ENCODE peak calls at places on chromosomes 2 and 18, in nine cellular contexts. C is mammary epithelial cell, R is HCT116, F is transverse colon, J is PC-3, X is dorsolateral prefrontal cortex, U is spleen, T is ovary, L is sigmoid colon. K is an unnamed sample.

GRCh38 chr18:31626409-31626808 is 34.7 kb downstream of the TTR start:
- DNase-seq in L (no peak), J (no peak), R (no peak), C (no peak), U (no peak), X (no peak), F (no peak), T (no peak), K (no peak)

GRCh38 chr2:98911376-98912154 is 24.5 kb downstream of the CRACDL start:
- DNase-seq in F (no peak), L (peak; percentile 60), R (no peak), T (no peak), U (peak; percentile 63), C (peak; percentile 81), X (no peak), J (peak; percentile 48), K (no peak)

GRCh38 chr2:76667764-76668163 is 854.4 kb downstream of the LRRTM4 start:
- DNase-seq in C (no peak), R (no peak), U (no peak), T (no peak), L (no peak), F (peak; percentile 14), X (no peak), J (no peak), K (no peak)

GRCh38 chr2:231917280-231918088 is 8.7 kb downstream of the NPPC start:
- DNase-seq in C (no peak), R (no peak), L (peak; percentile 55), J (no peak), U (peak; percentile 52), X (peak; percentile 42), T (peak; percentile 51), F (no peak), K (no peak)

GRCh38 chr18:73979742-73980141 is 167.9 kb downstream of the FBXO15 start:
- DNase-seq in U (no peak), T (no peak), L (no peak), R (no peak), J (peak; percentile 66), C (peak; percentile 18), X (no peak), F (no peak), K (no peak)

GRCh38 chr2:63192889-63193778 is 142.5 kb downstream of the OTX1 start:
- DNase-seq in X (no peak), C (no peak), R (no peak), U (no peak), F (no peak), J (no peak), T (no peak), L (no peak), K (no peak)

GRCh38 chr2:21424375-21424774 is 300.6 kb downstream of the TDRD15 start:
- DNase-seq in U (no peak), J (no peak), X (no peak), R (no peak), T (no peak), F (no peak), C (no peak), L (no peak), K (no peak)

GRCh38 chr2:238523158-238524110 is 96.7 kb downstream of the ASB1 start:
- DNase-seq in U (no peak), R (no peak), J (no peak), L (peak; percentile 97), T (peak; percentile 82), X (no peak), C (no peak), F (peak; percentile 35), K (no peak)

GRCh38 chr2:185939858-185940257 is 201.3 kb downstream of the FSIP2 start:
- DNase-seq in F (no peak), X (no peak), R (no peak), L (no peak), J (no peak), U (no peak), T (no peak), C (no peak), K (no peak)

GRCh38 chr2:67702284-67702683 is 305.2 kb downstream of the ETAA1 start:
- DNase-seq in C (no peak), X (no peak), R (no peak), L (no peak), U (no peak), J (no peak), T (no peak), F (no peak), K (no peak)

GRCh38 chr2:174333502-174334277 is 1.1 kb upstream of the SP9 start:
- DNase-seq in C (no peak), U (no peak), R (no peak), J (no peak), X (no peak), F (no peak), T (no peak), L (no peak), K (no peak)
- TF ChIP-seq CTCF in C (no peak), U (no peak), R (no peak), J (no peak), X (no peak), F (no peak), T (no peak), L (no peak), K (no peak)

DNA sequence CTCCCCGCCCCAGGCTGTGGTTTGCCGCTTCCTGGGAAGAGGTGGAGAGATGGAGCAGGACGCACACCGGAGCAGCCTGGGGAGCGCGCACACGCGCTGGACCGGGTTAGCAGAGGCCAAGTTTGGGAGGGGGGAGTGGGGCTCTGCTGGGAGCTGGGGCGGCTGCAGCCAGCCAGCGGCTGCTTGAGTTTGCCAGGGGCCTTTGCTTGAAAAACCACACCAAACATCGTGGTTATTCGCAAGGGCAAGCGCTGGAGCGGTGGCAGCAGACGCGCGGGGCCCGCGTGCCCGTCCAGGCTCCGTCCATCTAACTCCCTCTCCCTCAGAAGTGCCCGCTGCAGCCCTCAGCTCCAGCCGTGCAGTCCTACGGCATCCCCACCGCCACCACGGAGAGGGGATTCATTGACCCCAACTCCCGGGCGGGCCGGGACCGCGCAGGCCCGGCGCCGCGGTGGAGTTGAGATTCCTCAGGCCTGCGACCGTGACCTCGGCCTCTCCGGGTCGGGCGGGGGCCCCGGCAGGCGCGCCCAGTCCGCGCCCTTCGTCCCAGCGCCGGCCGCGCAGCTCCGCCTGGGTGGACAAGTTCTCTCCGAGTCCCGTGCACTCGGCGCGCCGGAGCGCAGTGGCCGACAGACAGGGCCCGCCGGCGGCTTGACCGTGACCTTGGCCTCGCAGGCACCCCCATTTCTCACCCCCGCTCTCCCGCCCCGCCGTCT is 4.5 kb downstream of the PTGR3 start:
- DNase-seq in R (no peak), C (no peak), U (no peak), L (no peak), F (peak; percentile 31), X (no peak), T (peak; percentile 80), J (no peak), K (no peak)
- H3K4me3 ChIP-seq in R (no peak overlapping the region), C (no peak overlapping the region), U (peak overlapping the region; percentile 43), L (peak overlapping the region; percentile 100), F (peak overlapping the region; percentile 58), X (peak overlapping the region; percentile 41), T (peak overlapping the region; percentile 40), J (no peak overlapping the region), K (peak overlapping the region; percentile 49)

DNA sequence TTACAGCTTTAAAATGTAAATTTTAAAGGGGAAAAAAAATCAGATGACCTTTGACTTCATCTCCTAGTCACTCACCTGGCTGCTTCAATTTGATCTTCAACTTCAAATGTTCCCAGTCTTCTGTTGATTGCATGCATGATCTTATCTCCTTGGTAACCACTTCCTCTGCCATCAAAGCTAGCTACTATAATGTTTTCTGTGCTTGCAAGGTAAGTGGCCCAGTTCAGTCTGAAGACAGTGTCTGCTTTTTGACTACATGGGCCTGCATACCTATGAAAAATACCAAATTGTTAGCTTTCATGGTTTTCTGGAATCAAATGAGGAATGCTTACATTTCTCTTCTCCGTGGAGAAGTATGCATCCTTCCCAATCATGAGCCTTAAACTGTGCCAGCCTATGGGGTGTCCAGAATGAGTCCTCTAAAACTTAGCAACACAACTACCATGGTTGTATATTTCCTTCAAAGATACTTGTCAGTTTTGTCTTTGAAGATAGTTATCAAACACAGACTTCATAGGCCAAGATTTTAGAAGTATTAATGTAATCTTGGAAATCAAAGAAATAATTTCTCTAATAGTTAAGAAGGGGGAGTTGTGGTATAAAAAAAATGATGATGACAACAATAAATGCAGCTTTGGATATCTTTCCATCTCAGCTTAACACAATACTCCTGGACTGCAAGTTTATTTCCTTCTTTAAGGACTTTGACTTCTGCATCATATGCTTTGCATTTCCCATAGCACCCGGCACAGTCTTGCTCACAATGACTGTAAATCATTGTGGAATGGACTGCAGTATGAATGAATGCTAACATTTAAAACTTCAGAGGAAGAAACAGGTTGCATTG is 62.1 kb downstream of the DPP4 start:
- DNase-seq in T (no peak), X (no peak), R (no peak), L (no peak), C (no peak), J (no peak), U (no peak), F (no peak), K (no peak)
- H3K27ac ChIP-seq in T (no peak overlapping the region), X (no peak overlapping the region), R (no peak overlapping the region), L (no peak overlapping the region), C (no peak overlapping the region), J (no peak overlapping the region), U (peak overlapping the region; percentile 18), F (peak overlapping the region; percentile 31), K (no peak overlapping the region)

GRCh38 chr2:29014811-29015414 is 33.8 kb downstream of the TOGARAM2 start:
- DNase-seq in T (no peak), J (peak; percentile 72), R (no peak), C (peak; percentile 34), L (no peak), U (peak; percentile 90), X (no peak), F (peak; percentile 59), K (peak; percentile 85)
- TF ChIP-seq CTCF in T (no peak), J (peak; percentile 46), R (no peak), C (no peak), L (no peak), U (peak; percentile 42), X (no peak), F (no peak), K (peak; percentile 72)

DNA sequence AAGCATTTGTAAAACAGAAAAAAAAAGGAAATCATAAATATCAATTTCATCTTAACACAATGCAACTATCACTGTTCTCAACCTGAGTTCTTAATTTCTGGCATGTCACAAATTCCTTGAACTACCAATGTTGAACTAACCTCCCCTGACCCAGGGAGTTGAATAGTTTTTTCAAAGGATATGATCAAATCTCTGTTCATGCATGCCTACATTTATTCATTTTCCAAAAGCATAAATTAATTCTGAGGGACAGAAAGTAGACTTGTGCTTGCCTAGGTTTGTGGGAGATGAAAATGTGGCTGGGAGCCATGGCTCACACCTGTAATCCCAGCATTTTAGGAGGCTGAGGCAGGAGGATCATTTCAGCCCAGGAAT is 175.7 kb downstream of the TGIF1 start:
- DNase-seq in X (no peak), L (no peak), J (peak; percentile 8), U (no peak), R (no peak), T (no peak), F (no peak), C (no peak), K (no peak)
- H3K4me3 ChIP-seq in X (no peak overlapping the region), L (no peak overlapping the region), J (peak overlapping the region; percentile 53), U (no peak overlapping the region), R (no peak overlapping the region), T (no peak overlapping the region), F (no peak overlapping the region), C (no peak overlapping the region), K (no peak overlapping the region)

K was measured in brain microvascular endothelial cell.